ENCODE peak calls at places on chromosomes 3 and 15, in five cellular contexts. One of them, this sample, is unnamed. For H3K4me1, the result is how much of the 10 kb centered on the place peaks cover.

GRCh38 chr15:44788748-44789147 is 52.4 kb downstream of the TRIM69 start:
- DNase-seq in body of pancreas: no peak
- DNase-seq in ovary: no peak
- DNase-seq in psoas muscle: no peak
- DNase-seq in colonic mucosa: no peak
- DNase-seq in this sample: no peak

GRCh38 chr15:27059610-27060202 is 88.7 kb downstream of the GABRG3 start:
- DNase-seq in body of pancreas: peak
- DNase-seq in ovary: no peak
- DNase-seq in psoas muscle: no peak
- DNase-seq in colonic mucosa: peak
- DNase-seq in this sample: peak

GRCh38 chr3:43218156-43218555 is 68.2 kb upstream of the SNRK start:
- DNase-seq in body of pancreas: no peak
- DNase-seq in ovary: no peak
- DNase-seq in psoas muscle: no peak
- DNase-seq in colonic mucosa: no peak
- DNase-seq in this sample: no peak

GRCh38 chr15:50778089-50778488 is 12.6 kb upstream of the SPPL2A start:
- DNase-seq in body of pancreas: peak
- DNase-seq in ovary: no peak
- DNase-seq in psoas muscle: no peak
- DNase-seq in colonic mucosa: no peak
- DNase-seq in this sample: no peak

GRCh38 chr3:115912372-115912771 is 289.1 kb downstream of the GAP43 start:
- DNase-seq in body of pancreas: no peak
- DNase-seq in ovary: peak
- DNase-seq in psoas muscle: peak
- DNase-seq in colonic mucosa: peak
- DNase-seq in this sample: no peak

GRCh38 chr15:35271371-35272043 is 186.4 kb upstream of the NANOGP8 start:
- DNase-seq in body of pancreas: no peak
- DNase-seq in ovary: no peak
- DNase-seq in psoas muscle: no peak
- DNase-seq in colonic mucosa: no peak
- DNase-seq in this sample: no peak

GRCh38 chr15:69734699-69735098 is 282.1 kb downstream of the RPLP1 start:
- DNase-seq in body of pancreas: no peak
- DNase-seq in ovary: no peak
- DNase-seq in psoas muscle: no peak
- DNase-seq in colonic mucosa: no peak
- DNase-seq in this sample: no peak

GRCh38 chr3:157130138-157130880 is 29.6 kb downstream of the CCNL1 start:
- DNase-seq in body of pancreas: peak
- DNase-seq in ovary: peak
- DNase-seq in psoas muscle: peak
- DNase-seq in colonic mucosa: peak
- DNase-seq in this sample: peak

GRCh38 chr15:57158589-57158988 is 217.7 kb upstream of the CGNL1 start:
- DNase-seq in body of pancreas: no peak
- DNase-seq in ovary: no peak
- DNase-seq in psoas muscle: no peak
- DNase-seq in colonic mucosa: no peak
- DNase-seq in this sample: no peak

GRCh38 chr15:72306211-72306785 is 13.7 kb downstream of the CELF6 start:
- DNase-seq in body of pancreas: no peak
- DNase-seq in ovary: no peak
- DNase-seq in psoas muscle: no peak
- DNase-seq in colonic mucosa: no peak
- DNase-seq in this sample: no peak

GRCh38 chr3:49411550-49411967 is 217 bp downstream of the RHOA start:
- DNase-seq in body of pancreas: peak
- DNase-seq in ovary: peak
- DNase-seq in psoas muscle: peak
- DNase-seq in colonic mucosa: peak
- DNase-seq in this sample: peak

GRCh38 chr15:40974921-40975320 is 21.6 kb downstream of the CHAC1 start:
- DNase-seq in body of pancreas: no peak
- DNase-seq in ovary: no peak
- DNase-seq in psoas muscle: no peak
- DNase-seq in colonic mucosa: no peak
- DNase-seq in this sample: no peak

GRCh38 chr3:130916507-130917167 is 22.8 kb downstream of the ATP2C1 start:
- DNase-seq in body of pancreas: no peak
- DNase-seq in ovary: no peak
- DNase-seq in psoas muscle: no peak
- DNase-seq in colonic mucosa: no peak
- DNase-seq in this sample: no peak

GRCh38 chr3:128282392-128283196 is 129.3 kb downstream of the EEFSEC start:
- DNase-seq in body of pancreas: peak
- DNase-seq in ovary: peak
- DNase-seq in psoas muscle: peak
- DNase-seq in colonic mucosa: no peak
- DNase-seq in this sample: no peak

GRCh38 chr3:197432407-197433127 is 123.2 kb downstream of the BDH1 start:
- DNase-seq in body of pancreas: no peak
- DNase-seq in ovary: no peak
- DNase-seq in psoas muscle: no peak
- DNase-seq in colonic mucosa: no peak
- DNase-seq in this sample: no peak

GRCh38 chr3:151327571-151328198 is 1.7 kb downstream of the P2RY13 start:
- DNase-seq in body of pancreas: no peak
- DNase-seq in ovary: no peak
- DNase-seq in psoas muscle: no peak
- DNase-seq in colonic mucosa: no peak
- DNase-seq in this sample: no peak

GRCh38 chr3:7207092-7207491 is 346.2 kb downstream of the GRM7 start:
- DNase-seq in body of pancreas: no peak
- DNase-seq in ovary: no peak
- DNase-seq in psoas muscle: no peak
- DNase-seq in colonic mucosa: no peak
- DNase-seq in this sample: no peak

GRCh38 chr3:110743202-110743601 is 328.4 kb upstream of the NECTIN3 start:
- DNase-seq in body of pancreas: peak
- DNase-seq in ovary: no peak
- DNase-seq in psoas muscle: no peak
- DNase-seq in colonic mucosa: peak
- DNase-seq in this sample: peak

GRCh38 chr3:66722675-66723074 is 221.9 kb upstream of the LRIG1 start:
- DNase-seq in body of pancreas: no peak
- DNase-seq in ovary: peak
- DNase-seq in psoas muscle: no peak
- DNase-seq in colonic mucosa: peak
- DNase-seq in this sample: no peak

GRCh38 chr3:53196575-53197407 is 35.8 kb downstream of the PRKCD start:
- DNase-seq in body of pancreas: no peak
- DNase-seq in ovary: no peak
- DNase-seq in psoas muscle: no peak
- DNase-seq in colonic mucosa: peak
- DNase-seq in this sample: no peak

GRCh38 chr3:159252274-159252673 is 450.4 kb downstream of the MFSD1 start:
- DNase-seq in body of pancreas: no peak
- DNase-seq in ovary: no peak
- DNase-seq in psoas muscle: no peak
- DNase-seq in colonic mucosa: no peak
- DNase-seq in this sample: no peak

GRCh38 chr3:160374472-160374871 is 24.6 kb downstream of the IFT80 start:
- DNase-seq in body of pancreas: no peak
- DNase-seq in ovary: no peak
- DNase-seq in psoas muscle: no peak
- DNase-seq in colonic mucosa: no peak
- DNase-seq in this sample: peak

GRCh38 chr3:154843647-154844046 is 236.5 kb upstream of the MME start:
- DNase-seq in body of pancreas: no peak
- DNase-seq in ovary: no peak
- DNase-seq in psoas muscle: no peak
- DNase-seq in colonic mucosa: no peak
- DNase-seq in this sample: no peak

GRCh38 chr3:23431759-23432158 is 228.6 kb downstream of the UBE2E2 start:
- DNase-seq in body of pancreas: no peak
- DNase-seq in ovary: no peak
- DNase-seq in psoas muscle: no peak
- DNase-seq in colonic mucosa: no peak
- DNase-seq in this sample: no peak

GRCh38 chr3:20931834-20932233 is 745.8 kb upstream of the SGO1 start:
- DNase-seq in body of pancreas: no peak
- DNase-seq in ovary: no peak
- DNase-seq in psoas muscle: no peak
- DNase-seq in colonic mucosa: no peak
- DNase-seq in this sample: no peak

GRCh38 chr3:46417841-46418611 is 11.0 kb downstream of the CCRL2 start:
- DNase-seq in body of pancreas: no peak
- DNase-seq in ovary: no peak
- DNase-seq in psoas muscle: no peak
- DNase-seq in colonic mucosa: no peak
- DNase-seq in this sample: no peak

GRCh38 chr3:51353566-51354140 is 31.4 kb upstream of the MANF start:
- DNase-seq in body of pancreas: no peak
- DNase-seq in ovary: no peak
- DNase-seq in psoas muscle: no peak
- DNase-seq in colonic mucosa: no peak
- DNase-seq in this sample: no peak

GRCh38 chr15:85128636-85129035 is 147.0 kb downstream of the PDE8A start:
- DNase-seq in body of pancreas: no peak
- DNase-seq in ovary: no peak
- DNase-seq in psoas muscle: no peak
- DNase-seq in colonic mucosa: no peak
- DNase-seq in this sample: no peak

GRCh38 chr15:96619171-96619570 is 288.7 kb downstream of the NR2F2 start:
- DNase-seq in body of pancreas: no peak
- DNase-seq in ovary: no peak
- DNase-seq in psoas muscle: no peak
- DNase-seq in colonic mucosa: no peak
- DNase-seq in this sample: no peak

GRCh38 chr3:108219336-108219735 is 2.9 kb downstream of the IFT57 start:
- DNase-seq in body of pancreas: no peak
- DNase-seq in ovary: no peak
- DNase-seq in psoas muscle: no peak
- DNase-seq in colonic mucosa: no peak
- DNase-seq in this sample: no peak

GRCh38 chr15:45921978-45922377 is 287.1 kb downstream of the SQOR start:
- DNase-seq in body of pancreas: no peak
- DNase-seq in ovary: no peak
- DNase-seq in psoas muscle: no peak
- DNase-seq in colonic mucosa: no peak
- DNase-seq in this sample: no peak

GRCh38 chr3:185537369-185537970 is 14.9 kb downstream of the LIPH start:
- DNase-seq in body of pancreas: peak
- DNase-seq in ovary: no peak
- DNase-seq in psoas muscle: peak
- DNase-seq in colonic mucosa: peak
- DNase-seq in this sample: peak

GRCh38 chr15:70272565-70273355 is 175.0 kb upstream of the TLE3 start:
- DNase-seq in body of pancreas: no peak
- DNase-seq in ovary: no peak
- DNase-seq in psoas muscle: no peak
- DNase-seq in colonic mucosa: no peak
- DNase-seq in this sample: no peak

DNA sequence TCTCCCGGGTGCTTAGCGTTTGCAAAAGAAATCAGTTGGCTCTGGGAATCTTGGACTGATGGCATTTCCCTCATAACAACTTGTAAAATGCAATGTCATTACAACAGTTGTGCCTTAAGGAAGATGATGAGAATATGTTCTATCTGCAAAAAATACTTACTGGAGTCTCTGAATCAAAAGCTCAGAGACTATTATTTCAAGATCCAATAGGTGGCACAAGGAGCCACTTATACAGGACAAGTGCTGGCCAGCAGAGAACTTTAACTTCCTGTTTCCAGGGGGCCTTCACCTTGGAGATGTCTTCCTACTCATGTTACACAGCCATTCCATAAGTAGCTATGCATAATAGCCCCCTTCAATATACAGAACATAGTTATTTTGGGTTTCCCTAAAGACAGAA is 8.9 kb upstream of the RPS27L start:
- DNase-seq in body of pancreas: no peak
- DNase-seq in ovary: no peak
- DNase-seq in psoas muscle: no peak
- DNase-seq in colonic mucosa: no peak
- DNase-seq in this sample: no peak
- TF ChIP-seq CTCF in body of pancreas: no peak
- TF ChIP-seq CTCF in ovary: no peak
- TF ChIP-seq CTCF in psoas muscle: no peak
- TF ChIP-seq CTCF in colonic mucosa: no peak
- TF ChIP-seq CTCF in this sample: no peak

DNA sequence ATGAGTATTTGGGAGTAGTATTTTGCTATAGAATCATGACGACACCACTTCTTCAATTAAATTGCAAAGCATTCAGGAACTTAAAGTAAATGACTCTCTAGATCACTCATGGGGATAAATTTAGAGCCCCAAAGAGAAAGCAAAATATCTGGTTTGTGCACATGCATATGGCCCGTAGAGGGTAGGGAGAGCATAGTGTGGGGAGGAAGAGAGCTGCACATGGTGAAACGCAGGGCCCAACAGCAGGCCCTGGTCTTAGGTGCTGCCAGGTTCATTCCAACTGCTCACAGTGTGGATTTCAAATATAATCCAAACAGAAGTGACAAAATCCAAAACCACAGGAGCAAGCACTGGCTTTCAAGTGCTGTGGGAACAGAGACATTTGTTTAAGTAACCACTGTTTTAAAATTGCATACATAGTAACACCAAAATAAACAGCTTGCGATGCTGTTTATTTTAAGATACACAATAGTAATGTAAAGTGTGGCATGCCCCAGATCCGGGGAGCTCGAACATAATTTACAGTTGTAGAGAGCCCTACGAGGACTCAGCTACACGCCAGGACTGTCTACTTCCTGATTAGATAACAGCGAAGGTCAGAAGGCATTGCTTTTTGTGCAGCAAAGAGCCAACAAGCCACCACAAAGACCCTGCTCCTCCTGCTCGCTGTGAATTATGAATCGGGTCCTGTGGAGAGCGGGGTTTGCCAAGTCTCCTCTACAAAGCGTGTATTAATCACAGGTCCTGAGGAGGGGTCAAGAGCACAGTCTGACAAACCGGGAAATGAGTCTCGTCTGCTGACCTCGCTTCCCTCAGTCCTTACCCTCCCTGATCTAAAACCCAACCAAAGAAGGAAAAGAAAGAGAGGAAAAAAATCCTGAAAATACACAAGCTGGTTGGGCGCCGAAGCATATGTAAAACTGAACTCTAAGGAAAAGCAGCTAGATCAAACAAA is 80.6 kb downstream of the MEIS2 start:
- DNase-seq in body of pancreas: peak
- DNase-seq in ovary: peak
- DNase-seq in psoas muscle: no peak
- DNase-seq in colonic mucosa: no peak
- DNase-seq in this sample: no peak
- H3K4me1 ChIP-seq in body of pancreas: under half
- H3K4me1 ChIP-seq in ovary: under half
- H3K4me1 ChIP-seq in psoas muscle: under half
- H3K4me1 ChIP-seq in colonic mucosa: under half
- H3K4me1 ChIP-seq in this sample: under half

GRCh38 chr3:169564883-169565282 is 98.6 kb downstream of the MECOM start:
- DNase-seq in body of pancreas: no peak
- DNase-seq in ovary: no peak
- DNase-seq in psoas muscle: no peak
- DNase-seq in colonic mucosa: no peak
- DNase-seq in this sample: no peak
- TF ChIP-seq CTCF in body of pancreas: peak
- TF ChIP-seq CTCF in ovary: no peak
- TF ChIP-seq CTCF in psoas muscle: no peak
- TF ChIP-seq CTCF in colonic mucosa: no peak
- TF ChIP-seq CTCF in this sample: peak

GRCh38 chr3:100456745-100457144 is 35.7 kb upstream of the TMEM45A start:
- DNase-seq in body of pancreas: no peak
- DNase-seq in ovary: no peak
- DNase-seq in psoas muscle: no peak
- DNase-seq in colonic mucosa: no peak
- DNase-seq in this sample: no peak
- H3K4me1 ChIP-seq in body of pancreas: under half
- H3K4me1 ChIP-seq in ovary: under half
- H3K4me1 ChIP-seq in psoas muscle: under half
- H3K4me1 ChIP-seq in colonic mucosa: under half
- H3K4me1 ChIP-seq in this sample: under half